ENCODE peak calls at places on chromosomes 5 and 9, in five cellular contexts. Y is endothelial cell of umbilical vein, A is heart left ventricle, V is upper lobe of left lung, L is psoas muscle. D is an unnamed sample.

GRCh38 chr5:79189439-79190234 is 46.3 kb upstream of the JMY start:
- DNase-seq in Y (no peak), A (no peak), V (no peak), L (no peak), D (no peak)

GRCh38 chr9:132372177-132373095 is 17.6 kb upstream of the SETX start:
- DNase-seq in Y (peak; percentile 97), A (no peak), V (no peak), L (peak; percentile 21), D (peak; percentile 48)

GRCh38 chr9:111039203-111039907 is 1.1 kb upstream of the LPAR1 start:
- DNase-seq in Y (no peak), A (peak; percentile 62), V (no peak), L (no peak), D (no peak)

GRCh38 chr5:72244862-72245371 is 75.1 kb downstream of the MRPS27 start:
- DNase-seq in Y (peak; percentile 78), A (no peak), V (no peak), L (no peak), D (peak; percentile 55)

GRCh38 chr9:77512876-77513275 is 135.2 kb downstream of the GNA14 start:
- DNase-seq in Y (peak; percentile 48), A (no peak), V (no peak), L (no peak), D (no peak)

GRCh38 chr9:131800366-131800765 is 60.5 kb upstream of the RAPGEF1 start:
- DNase-seq in Y (no peak), A (no peak), V (no peak), L (no peak), D (no peak)

GRCh38 chr5:66230551-66230950 is 86.5 kb downstream of the SREK1 start:
- DNase-seq in Y (peak; percentile 4), A (no peak), V (no peak), L (no peak), D (no peak)

GRCh38 chr9:23663536-23663935 is 162.5 kb downstream of the ELAVL2 start:
- DNase-seq in Y (no peak), A (no peak), V (no peak), L (no peak), D (no peak)

GRCh38 chr5:27908341-27908740 is 870.0 kb upstream of the CDH9 start:
- DNase-seq in Y (no peak), A (no peak), V (no peak), L (no peak), D (no peak)

GRCh38 chr9:121725008-121725795 is 73.8 kb downstream of the DAB2IP start:
- DNase-seq in Y (peak; percentile 97), A (peak; percentile 94), V (no peak), L (peak; percentile 94), D (peak; percentile 90)

GRCh38 chr9:125538092-125538473 is 168.9 kb downstream of the MAPKAP1 start:
- DNase-seq in Y (peak; percentile 84), A (no peak), V (no peak), L (no peak), D (no peak)

GRCh38 chr9:76758476-76758875 is 5.8 kb upstream of the PCA3 start:
- DNase-seq in Y (no peak), A (no peak), V (no peak), L (no peak), D (no peak)

GRCh38 chr9:94639045-94639995 is at the start of gene FBP1:
- DNase-seq in Y (peak; percentile 17), A (peak; percentile 81), V (peak; percentile 95), L (peak; percentile 52), D (no peak)

GRCh38 chr5:53338971-53339370 is 141.5 kb upstream of the FST start:
- DNase-seq in Y (no peak), A (no peak), V (no peak), L (no peak), D (no peak)

GRCh38 chr9:88949961-88950340 is 41.3 kb upstream of the S1PR3 start:
- DNase-seq in Y (no peak), A (no peak), V (no peak), L (no peak), D (no peak)

DNA sequence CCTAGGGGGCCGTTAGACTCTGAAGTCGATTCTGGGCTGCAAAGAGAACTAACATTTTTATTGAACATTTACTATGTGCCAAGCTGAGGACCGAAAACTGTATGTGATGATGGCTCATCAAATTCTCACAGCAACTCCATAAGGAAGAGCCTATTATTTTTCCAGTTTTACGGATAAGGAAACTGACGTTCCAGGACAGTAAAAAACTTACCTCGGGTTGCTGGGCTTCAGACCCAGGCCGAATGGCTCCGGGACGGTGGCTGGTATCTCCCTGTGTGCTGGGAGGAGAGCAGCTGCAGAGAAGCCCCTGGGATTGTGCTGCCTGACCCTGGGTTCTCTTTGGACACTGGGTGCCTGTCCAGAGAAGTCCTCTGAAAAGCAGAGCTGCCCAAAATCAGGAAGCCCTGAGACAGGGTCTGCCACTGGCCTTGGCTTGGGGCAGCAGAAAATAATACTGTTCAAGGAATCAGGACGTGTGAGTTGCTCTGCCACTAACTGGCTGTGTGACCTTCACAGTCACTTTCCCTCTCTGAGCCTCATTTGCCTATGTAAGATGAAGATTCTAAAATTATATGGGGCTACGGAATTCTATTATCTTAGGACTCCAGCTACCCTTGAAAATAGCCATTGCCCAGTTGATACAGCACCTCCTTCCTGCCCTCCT is 116.3 kb upstream of the CPEB4 start:
- DNase-seq in Y (no peak), A (no peak), V (no peak), L (no peak), D (no peak)
- H3K27ac ChIP-seq in Y (no peak overlapping the region), A (no peak overlapping the region), V (no peak overlapping the region), L (no peak overlapping the region), D (no peak overlapping the region)

DNA sequence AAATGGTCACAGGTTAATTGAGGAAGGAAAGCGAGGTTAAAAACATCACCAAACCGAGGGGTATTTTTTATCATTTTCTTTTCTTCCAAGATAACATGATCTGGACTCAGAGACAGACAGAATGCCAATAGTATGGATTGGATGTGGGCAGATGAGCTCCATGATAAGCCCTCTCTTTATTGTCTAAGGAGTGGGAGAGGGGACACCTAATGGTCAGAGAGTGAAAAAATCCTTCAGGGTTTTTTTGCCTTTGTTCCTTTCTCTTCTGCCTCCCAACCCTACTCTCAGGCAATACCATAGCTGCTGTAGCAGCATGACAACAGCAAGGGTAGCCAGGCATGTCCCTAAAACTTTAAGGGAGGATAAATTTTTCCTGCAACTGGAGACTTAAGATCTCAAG is 94.7 kb downstream of the DIRAS2 start:
- DNase-seq in Y (no peak), A (no peak), V (no peak), L (no peak), D (no peak)
- TF ChIP-seq CTCF in Y (no peak), A (no peak), V (no peak), L (no peak), D (no peak)

GRCh38 chr5:160475864-160476438 is 54.3 kb downstream of the PTTG1 start:
- DNase-seq in Y (no peak), A (no peak), V (no peak), L (no peak), D (no peak)

GRCh38 chr5:160479220-160479619 is 57.6 kb downstream of the PTTG1 start:
- DNase-seq in Y (no peak), A (no peak), V (no peak), L (no peak), D (no peak)

GRCh38 chr5:160477266-160477970 is 55.8 kb downstream of the PTTG1 start:
- DNase-seq in Y (peak; percentile 47), A (no peak), V (no peak), L (no peak), D (no peak)

GRCh38 chr5:160480652-160481051 is 59.0 kb downstream of the PTTG1 start:
- DNase-seq in Y (no peak), A (no peak), V (no peak), L (no peak), D (no peak)

GRCh38 chr5:160479926-160480325 is 58.3 kb downstream of the PTTG1 start:
- DNase-seq in Y (peak; percentile 47), A (no peak), V (no peak), L (no peak), D (no peak)
- H3K4me3 ChIP-seq in Y (no peak overlapping the region), A (no peak overlapping the region), V (no peak overlapping the region), L (no peak overlapping the region), D (no peak overlapping the region)

GRCh38 chr5:132785864-132786263 is 8.8 kb upstream of the SEPTIN8 start:
- DNase-seq in Y (no peak), A (no peak), V (no peak), L (no peak), D (no peak)

GRCh38 chr5:132782101-132782500 is 5.1 kb upstream of the SEPTIN8 start:
- DNase-seq in Y (peak; percentile 78), A (no peak), V (no peak), L (no peak), D (no peak)

GRCh38 chr5:132788508-132788907 is 11.5 kb upstream of the SEPTIN8 start:
- DNase-seq in Y (no peak), A (no peak), V (no peak), L (no peak), D (no peak)

GRCh38 chr5:132787076-132787475 is 10.0 kb upstream of the SEPTIN8 start:
- DNase-seq in Y (no peak), A (no peak), V (no peak), L (no peak), D (no peak)

DNA sequence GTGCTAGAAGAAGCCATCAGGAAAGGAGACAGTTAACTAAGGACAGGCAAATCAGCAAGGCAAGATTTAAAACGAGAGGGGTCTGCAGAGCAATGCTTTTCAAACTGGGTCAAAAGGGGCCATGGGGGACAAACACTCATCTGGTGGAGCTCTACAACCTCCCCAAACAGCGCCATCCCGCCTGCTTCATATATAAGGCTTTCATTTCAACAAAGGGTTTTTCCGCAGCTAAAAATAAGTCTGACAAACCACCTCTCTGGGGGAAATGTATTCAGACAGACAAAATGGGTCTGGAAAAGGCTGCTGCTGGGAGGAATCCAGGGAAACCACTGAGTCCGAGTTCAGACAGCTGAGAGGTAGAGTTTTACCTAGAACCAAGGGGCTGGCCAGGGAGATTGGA is 8.3 kb upstream of the SEPTIN8 start:
- DNase-seq in Y (no peak), A (no peak), V (no peak), L (no peak), D (no peak)
- H3K27ac ChIP-seq in Y (no peak overlapping the region), A (no peak overlapping the region), V (no peak overlapping the region), L (no peak overlapping the region), D (no peak overlapping the region)

GRCh38 chr5:123611407-123611709 is 99.4 kb downstream of the CSNK1G3 start:
- DNase-seq in Y (no peak), A (no peak), V (no peak), L (no peak), D (no peak)

GRCh38 chr5:123610665-123611406 is 98.9 kb downstream of the CSNK1G3 start:
- DNase-seq in Y (peak; percentile 84), A (no peak), V (no peak), L (no peak), D (no peak)

GRCh38 chr5:123610209-123610608 is 98.2 kb downstream of the CSNK1G3 start:
- DNase-seq in Y (peak; percentile 7), A (no peak), V (no peak), L (no peak), D (no peak)

GRCh38 chr5:123601610-123602009 is 89.6 kb downstream of the CSNK1G3 start:
- DNase-seq in Y (no peak), A (no peak), V (no peak), L (no peak), D (no peak)

GRCh38 chr5:123605822-123606221 is 93.8 kb downstream of the CSNK1G3 start:
- DNase-seq in Y (no peak), A (no peak), V (no peak), L (no peak), D (no peak)
- TF ChIP-seq CTCF in Y (no peak), A (no peak), V (no peak), L (no peak), D (no peak)

GRCh38 chr5:150457112-150457511 is 7.6 kb upstream of the RPS14 start:
- DNase-seq in Y (no peak), A (no peak), V (no peak), L (no peak), D (no peak)
- H3K4me3 ChIP-seq in Y (no peak overlapping the region), A (no peak overlapping the region), V (no peak overlapping the region), L (no peak overlapping the region), D (no peak overlapping the region)